ENCODE peak calls at places on chromosomes 13 and 19, in seven cellular contexts. Q, P, L, T, E, A and G are unnamed samples.

GRCh38 chr13:27997904-27998522 is 9.5 kb upstream of the URAD start:
- DNase-seq in Q (no peak), P (peak; percentile 43), L (peak; percentile 55), T (peak; percentile 54), E (peak; percentile 23), A (no peak), G (peak; percentile 8)

GRCh38 chr13:100512422-100512821 is 76.2 kb downstream of the GGACT start:
- DNase-seq in Q (no peak), P (no peak), L (no peak), T (no peak), E (no peak), A (no peak), G (peak; percentile 42)

GRCh38 chr13:72959643-72960042 is 99.2 kb upstream of the KLF5 start:
- DNase-seq in Q (no peak), P (no peak), L (no peak), T (no peak), E (no peak), A (no peak), G (peak; percentile 51)

GRCh38 chr19:1076046-1076386 is 9.0 kb downstream of the ARHGAP45 start:
- DNase-seq in Q (no peak), P (no peak), L (no peak), T (no peak), E (no peak), A (no peak), G (no peak)

GRCh38 chr13:110455941-110456340 is 105.6 kb downstream of the RAB20 start:
- DNase-seq in Q (peak; percentile 9), P (peak; percentile 69), L (peak; percentile 79), T (peak; percentile 84), E (peak; percentile 86), A (peak; percentile 47), G (peak; percentile 83)

GRCh38 chr13:39186205-39186880 is 148.1 kb downstream of the NHLRC3 start:
- DNase-seq in Q (no peak), P (no peak), L (no peak), T (no peak), E (no peak), A (no peak), G (no peak)

GRCh38 chr13:80705371-80706163 is 364.6 kb upstream of the SPRY2 start:
- DNase-seq in Q (no peak), P (no peak), L (no peak), T (no peak), E (no peak), A (no peak), G (no peak)

GRCh38 chr13:94966380-94966779 is 254.0 kb upstream of the SOX21 start:
- DNase-seq in Q (no peak), P (no peak), L (no peak), T (no peak), E (peak; percentile 91), A (no peak), G (no peak)

GRCh38 chr13:47908200-47908902 is 92.7 kb downstream of the SUCLA2 start:
- DNase-seq in Q (no peak), P (no peak), L (no peak), T (no peak), E (no peak), A (no peak), G (no peak)

GRCh38 chr19:6066661-6067646 is 43.3 kb downstream of the RFX2 start:
- DNase-seq in Q (no peak), P (peak; percentile 98), L (peak; percentile 99), T (peak; percentile 92), E (peak; percentile 99), A (peak; percentile 49), G (peak; percentile 100)

GRCh38 chr19:40511487-40511886 is 44.7 kb downstream of the SPTBN4 start:
- DNase-seq in Q (no peak), P (no peak), L (no peak), T (no peak), E (no peak), A (no peak), G (no peak)

GRCh38 chr13:32639502-32640105 is 53.4 kb downstream of the PDS5B start:
- DNase-seq in Q (peak; percentile 11), P (peak; percentile 74), L (peak; percentile 54), T (peak; percentile 54), E (peak; percentile 7), A (peak; percentile 39), G (peak; percentile 77)

GRCh38 chr19:7294571-7295212 is 478 bp upstream of the INSR start:
- DNase-seq in Q (no peak), P (peak; percentile 60), L (peak; percentile 79), T (peak; percentile 74), E (peak; percentile 64), A (no peak), G (peak; percentile 74)

GRCh38 chr13:30375436-30375835 is 46.9 kb upstream of the UBE2L5 start:
- DNase-seq in Q (no peak), P (no peak), L (no peak), T (no peak), E (peak; percentile 65), A (no peak), G (no peak)

GRCh38 chr19:7550987-7551761 is 15.7 kb downstream of the PNPLA6 start:
- DNase-seq in Q (no peak), P (no peak), L (peak; percentile 75), T (peak; percentile 85), E (peak; percentile 1), A (no peak), G (peak; percentile 68)

GRCh38 chr13:104522235-104523072 is 1456.2 kb upstream of the SLC10A2 start:
- DNase-seq in Q (no peak), P (no peak), L (no peak), T (no peak), E (no peak), A (no peak), G (no peak)

GRCh38 chr19:1106841-1107654 is 3.3 kb downstream of the GPX4 start:
- DNase-seq in Q (no peak), P (peak; percentile 74), L (no peak), T (peak; percentile 48), E (no peak), A (no peak), G (peak; percentile 46)

GRCh38 chr13:98717256-98717655 is 35.2 kb downstream of the SLC15A1 start:
- DNase-seq in Q (no peak), P (no peak), L (no peak), T (no peak), E (no peak), A (no peak), G (no peak)

GRCh38 chr13:110925023-110925608 is 10.2 kb upstream of the ANKRD10 start:
- DNase-seq in Q (no peak), P (no peak), L (no peak), T (no peak), E (peak; percentile 14), A (no peak), G (peak; percentile 22)

GRCh38 chr19:47275866-47276461 is 1.3 kb downstream of the INAFM1 start:
- DNase-seq in Q (no peak), P (peak; percentile 59), L (peak; percentile 73), T (no peak), E (no peak), A (no peak), G (peak; percentile 58)

GRCh38 chr13:77460195-77460594 is 75.3 kb upstream of the SCEL start:
- DNase-seq in Q (no peak), P (no peak), L (peak; percentile 61), T (peak; percentile 39), E (no peak), A (no peak), G (no peak)